ENCODE peak calls at places on chromosomes 6 and 20, in nine cellular contexts. E, D, N, X, M, R, J, Z and S are unnamed samples.

GRCh38 chr6:112058243-112058642 is 4.3 kb downstream of the CCN6 start:
- DNase-seq in E (no peak), D (no peak), N (no peak), X (no peak), M (no peak), R (no peak), J (no peak), Z (no peak), S (no peak)

GRCh38 chr20:46870041-46870440 is 24.6 kb upstream of the EYA2 start:
- DNase-seq in E (no peak), D (no peak), N (no peak), X (no peak), M (no peak), R (no peak), J (no peak), Z (no peak), S (no peak)

GRCh38 chr6:50974319-50974718 is 155.6 kb downstream of the TFAP2B start:
- DNase-seq in E (no peak), D (no peak), N (no peak), X (no peak), M (no peak), R (no peak), J (peak), Z (no peak), S (no peak)

GRCh38 chr6:111989743-111990142 is 64.2 kb upstream of the CCN6 start:
- DNase-seq in E (no peak), D (no peak), N (no peak), X (no peak), M (no peak), R (no peak), J (no peak), Z (no peak), S (no peak)

GRCh38 chr6:170206931-170207431 is 83.9 kb downstream of the DLL1 start:
- DNase-seq in E (no peak), D (no peak), N (no peak), X (no peak), M (no peak), R (peak), J (no peak), Z (no peak), S (no peak)

GRCh38 chr6:10719386-10720228 is 3.3 kb upstream of the TMEM14C start:
- DNase-seq in E (peak), D (peak), N (no peak), X (peak), M (peak), R (no peak), J (no peak), Z (no peak), S (no peak)

GRCh38 chr6:85490516-85491248 is 40.8 kb downstream of the NT5E start:
- DNase-seq in E (peak), D (no peak), N (no peak), X (peak), M (no peak), R (no peak), J (no peak), Z (no peak), S (no peak)

GRCh38 chr20:18428490-18429173 is 38.2 kb downstream of the DZANK1 start:
- DNase-seq in E (peak), D (no peak), N (no peak), X (peak), M (peak), R (no peak), J (no peak), Z (no peak), S (no peak)

GRCh38 chr6:31495580-31495979 is 2.4 kb upstream of the MICB start:
- DNase-seq in E (peak), D (no peak), N (no peak), X (peak), M (no peak), R (no peak), J (no peak), Z (no peak), S (no peak)

GRCh38 chr6:56549014-56549413 is 93.7 kb downstream of the DST start:
- DNase-seq in E (peak), D (no peak), N (no peak), X (peak), M (no peak), R (no peak), J (peak), Z (no peak), S (no peak)

GRCh38 chr20:58399926-58400325 is 10.9 kb downstream of the VAPB start:
- DNase-seq in E (no peak), D (no peak), N (no peak), X (no peak), M (no peak), R (no peak), J (peak), Z (no peak), S (no peak)

GRCh38 chr6:17505062-17505476 is 95.0 kb upstream of the FAM8A1 start:
- DNase-seq in E (peak), D (no peak), N (no peak), X (peak), M (no peak), R (no peak), J (peak), Z (no peak), S (no peak)

GRCh38 chr6:14151773-14152172 is 34.2 kb downstream of the CD83 start:
- DNase-seq in E (no peak), D (no peak), N (no peak), X (no peak), M (no peak), R (no peak), J (no peak), Z (no peak), S (no peak)

GRCh38 chr20:19992996-19993908 is 23.9 kb upstream of the NAA20 start:
- DNase-seq in E (peak), D (no peak), N (no peak), X (peak), M (no peak), R (no peak), J (peak), Z (no peak), S (no peak)

GRCh38 chr20:37651932-37652331 is 41.9 kb upstream of the CTNNBL1 start:
- DNase-seq in E (peak), D (peak), N (peak), X (peak), M (peak), R (no peak), J (peak), Z (no peak), S (peak)
- TF ChIP-seq CTCF in E (peak), D (peak), N (peak), X (peak), M (peak), R (no peak), J (peak), Z (peak), S (peak)

DNA sequence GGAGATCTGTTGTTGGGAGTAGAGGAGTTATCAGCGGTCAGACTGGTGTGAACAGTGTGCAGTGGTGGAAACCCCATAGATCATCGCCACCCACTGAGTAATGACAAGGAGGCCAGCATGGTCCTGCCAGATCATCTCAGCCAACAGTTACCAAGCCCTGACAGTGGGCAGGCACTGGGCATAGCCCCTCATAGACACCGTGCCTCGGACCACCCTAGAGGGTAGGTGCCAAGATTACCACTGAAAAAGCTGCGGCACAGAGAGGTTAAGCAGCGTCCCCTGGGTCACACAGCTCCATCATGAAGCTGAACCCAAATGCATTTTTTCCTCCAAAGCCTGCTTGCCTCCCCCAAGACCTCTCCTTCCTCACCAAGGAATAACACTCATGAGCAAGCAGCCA is 21.5 kb upstream of the BMP7 start:
- DNase-seq in E (no peak), D (no peak), N (no peak), X (no peak), M (no peak), R (no peak), J (no peak), Z (no peak), S (no peak)
- TF ChIP-seq CTCF in E (no peak), D (no peak), N (no peak), X (no peak), M (no peak), R (no peak), J (no peak), Z (no peak), S (no peak)

GRCh38 chr6:109073344-109074235 is 21.1 kb downstream of the SESN1 start:
- DNase-seq in E (peak), D (no peak), N (peak), X (peak), M (no peak), R (no peak), J (peak), Z (peak), S (peak)
- TF ChIP-seq CTCF in E (peak), D (peak), N (peak), X (peak), M (peak), R (peak), J (peak), Z (peak), S (peak)

DNA sequence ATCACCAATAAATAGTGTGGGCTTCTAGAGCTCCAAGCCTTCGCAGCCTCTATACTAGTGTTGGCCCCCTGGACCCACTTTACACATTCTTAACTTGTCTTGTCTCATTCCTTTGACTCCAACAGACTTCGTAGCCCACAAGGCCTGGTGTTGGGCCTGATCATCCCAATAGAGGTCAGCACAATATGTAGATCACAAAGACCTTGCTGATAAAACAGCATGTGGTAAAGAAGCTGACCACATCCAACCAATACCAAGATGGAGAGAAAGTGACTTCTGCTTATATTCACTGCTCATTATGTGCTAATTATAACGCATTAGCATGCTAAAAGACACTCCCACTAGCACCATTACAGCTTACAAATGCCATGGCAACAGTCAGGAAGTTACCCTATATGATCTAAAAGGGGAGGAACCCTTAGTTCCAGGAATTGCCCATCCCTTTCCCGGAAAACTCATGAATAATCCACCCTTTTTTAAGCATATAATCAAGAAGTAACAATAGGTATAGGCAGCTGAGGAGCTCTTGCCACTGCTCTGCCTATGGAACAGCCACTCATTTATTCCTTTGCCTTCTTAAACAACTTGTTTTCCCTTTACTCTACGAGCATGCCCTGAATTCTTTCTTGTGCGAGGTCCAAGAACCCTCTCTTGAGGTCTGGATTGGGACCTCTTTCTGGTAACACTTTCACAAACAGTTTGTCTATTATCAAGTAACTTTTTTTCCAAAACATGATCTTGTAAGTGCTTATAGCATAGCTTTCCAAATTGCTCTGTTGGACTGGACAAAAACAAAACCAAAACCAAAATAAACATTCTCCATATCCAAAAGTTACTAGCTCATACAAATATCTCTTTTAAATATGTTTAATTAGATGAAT is 54.6 kb upstream of the ECHDC1 start:
- DNase-seq in E (peak), D (no peak), N (no peak), X (peak), M (no peak), R (no peak), J (no peak), Z (no peak), S (no peak)
- TF ChIP-seq CTCF in E (no peak), D (no peak), N (no peak), X (no peak), M (no peak), R (no peak), J (no peak), Z (no peak), S (no peak)

DNA sequence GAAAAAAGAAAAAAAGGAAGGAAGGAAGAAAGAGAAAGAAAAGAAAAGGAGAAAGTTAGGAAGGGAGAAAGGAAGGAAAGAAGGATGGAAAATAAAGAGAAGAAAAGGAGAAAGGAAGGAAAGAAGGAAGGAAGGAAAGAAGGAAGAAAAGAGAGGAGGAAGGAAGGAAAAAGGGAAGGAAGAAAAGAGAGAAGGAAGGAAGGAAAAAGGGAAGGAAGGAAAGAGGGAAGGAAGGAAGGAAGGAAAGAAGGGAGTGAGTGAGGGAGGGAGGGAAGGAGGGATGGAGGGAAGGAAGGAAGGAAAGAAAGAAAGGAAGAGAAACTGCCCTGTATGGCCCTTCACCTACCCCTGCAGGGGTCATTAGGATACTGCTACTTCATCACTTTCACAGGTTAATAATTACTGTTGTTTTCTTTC is 12.9 kb upstream of the IGF2R start:
- DNase-seq in E (no peak), D (no peak), N (no peak), X (no peak), M (no peak), R (no peak), J (no peak), Z (no peak), S (no peak)
- TF ChIP-seq CTCF in E (no peak), D (no peak), N (no peak), X (no peak), M (no peak), R (no peak), J (no peak), Z (no peak), S (no peak)